ENCODE peak calls at places on chromosomes 6 and 20, in ten cellular contexts. K is breast epithelium; J is left ventricle myocardium inferior; Q is CD8-positive, alpha-beta T cell; R is pancreas; I is endodermal cell; O is heart left ventricle; P is kidney; W is thyroid gland; V is ovary. G is an unnamed sample. For H3K9me3, the result is how much of the 10 kb centered on the place peaks cover.

GRCh38 chr6:116529466-116529969 is 16.0 kb downstream of the TRAPPC3L start:
- DNase-seq in K (no peak), J (no peak), Q (no peak), R (no peak), I (no peak), O (no peak), P (no peak), W (no peak), V (no peak), G (no peak)

GRCh38 chr6:25035451-25036435 is 100.0 kb upstream of the RIPOR2 start:
- DNase-seq in K (no peak), J (no peak), Q (no peak), R (no peak), I (peak), O (no peak), P (no peak), W (no peak), V (no peak), G (no peak)

GRCh38 chr20:10898555-10898954 is 224.8 kb upstream of the JAG1 start:
- DNase-seq in K (no peak), J (no peak), Q (no peak), R (no peak), I (no peak), O (no peak), P (no peak), W (no peak), V (no peak), G (no peak)

GRCh38 chr6:39003072-39003471 is 45.5 kb upstream of the GLP1R start:
- DNase-seq in K (no peak), J (no peak), Q (no peak), R (no peak), I (peak), O (no peak), P (no peak), W (no peak), V (no peak), G (no peak)

GRCh38 chr6:68364276-68364785 is 270.8 kb upstream of the ADGRB3 start:
- DNase-seq in K (no peak), J (no peak), Q (no peak), R (no peak), I (no peak), O (no peak), P (no peak), W (no peak), V (no peak), G (no peak)

GRCh38 chr6:122722746-122723145 is 56.8 kb upstream of the FABP7 start:
- DNase-seq in K (no peak), J (no peak), Q (no peak), R (no peak), I (no peak), O (no peak), P (no peak), W (no peak), V (no peak), G (no peak)

GRCh38 chr6:163416640-163417253 is 2.2 kb downstream of the QKI start:
- DNase-seq in K (no peak), J (no peak), Q (peak), R (peak), I (peak), O (no peak), P (no peak), W (peak), V (peak), G (peak)

GRCh38 chr6:163415176-163415619 is 680 bp downstream of the QKI start:
- DNase-seq in K (no peak), J (no peak), Q (peak), R (peak), I (peak), O (no peak), P (peak), W (peak), V (peak), G (no peak)

GRCh38 chr20:45963059-45964011 is 8.7 kb downstream of the ZNF335 start:
- DNase-seq in K (no peak), J (no peak), Q (no peak), R (peak), I (peak), O (no peak), P (peak), W (no peak), V (no peak), G (no peak)

GRCh38 chr20:672975-673604 is 2.5 kb downstream of the SCRT2 start:
- DNase-seq in K (no peak), J (no peak), Q (no peak), R (no peak), I (peak), O (no peak), P (no peak), W (no peak), V (no peak), G (no peak)

GRCh38 chr6:72952808-72953630 is 272.3 kb downstream of the KHDC1L start:
- DNase-seq in K (no peak), J (no peak), Q (no peak), R (no peak), I (no peak), O (no peak), P (no peak), W (no peak), V (no peak), G (no peak)

GRCh38 chr6:135118142-135118730 is 62.9 kb upstream of the MYB start:
- DNase-seq in K (no peak), J (no peak), Q (no peak), R (no peak), I (no peak), O (no peak), P (no peak), W (no peak), V (no peak), G (no peak)

GRCh38 chr20:34331838-34332237 is 28.7 kb upstream of the AHCY start:
- DNase-seq in K (no peak), J (no peak), Q (no peak), R (no peak), I (peak), O (no peak), P (no peak), W (no peak), V (no peak), G (no peak)

GRCh38 chr6:18280084-18280483 is 15.8 kb upstream of the DEK start:
- DNase-seq in K (no peak), J (no peak), Q (no peak), R (no peak), I (no peak), O (no peak), P (no peak), W (peak), V (no peak), G (no peak)

GRCh38 chr20:52749020-52749419 is 223.1 kb upstream of the TSHZ2 start:
- DNase-seq in K (no peak), J (no peak), Q (no peak), R (no peak), I (no peak), O (no peak), P (no peak), W (no peak), V (no peak), G (no peak)

GRCh38 chr6:88669475-88669874 is 293.9 kb downstream of the RNGTT start:
- DNase-seq in K (no peak), J (no peak), Q (no peak), R (no peak), I (no peak), O (no peak), P (no peak), W (no peak), V (no peak), G (no peak)

GRCh38 chr6:148831064-148831463 is 84.2 kb downstream of the UST start:
- DNase-seq in K (no peak), J (no peak), Q (peak), R (no peak), I (no peak), O (no peak), P (no peak), W (no peak), V (no peak), G (no peak)

GRCh38 chr6:2962636-2963035 is 8.7 kb downstream of the SERPINB6 start:
- DNase-seq in K (no peak), J (no peak), Q (no peak), R (no peak), I (no peak), O (no peak), P (no peak), W (no peak), V (no peak), G (no peak)

GRCh38 chr6:136952714-136953260 is 30.7 kb downstream of the SLC35D3 start:
- DNase-seq in K (no peak), J (no peak), Q (no peak), R (no peak), I (no peak), O (no peak), P (no peak), W (no peak), V (no peak), G (no peak)

GRCh38 chr6:2522521-2522920 is 228.2 kb downstream of the MYLK4 start:
- DNase-seq in K (no peak), J (no peak), Q (no peak), R (no peak), I (no peak), O (no peak), P (no peak), W (no peak), V (no peak), G (no peak)

GRCh38 chr20:19947611-19948264 is 69.4 kb upstream of the NAA20 start:
- DNase-seq in K (no peak), J (no peak), Q (no peak), R (peak), I (peak), O (no peak), P (no peak), W (no peak), V (no peak), G (no peak)

GRCh38 chr6:161151660-161152526 is 122.0 kb downstream of the AGPAT4 start:
- DNase-seq in K (no peak), J (no peak), Q (no peak), R (no peak), I (no peak), O (no peak), P (no peak), W (no peak), V (no peak), G (no peak)

GRCh38 chr6:101462576-101462975 is 69.1 kb downstream of the GRIK2 start:
- DNase-seq in K (no peak), J (no peak), Q (no peak), R (no peak), I (no peak), O (no peak), P (no peak), W (no peak), V (no peak), G (no peak)

GRCh38 chr20:56875052-56875663 is 246.1 kb downstream of the TFAP2C start:
- DNase-seq in K (no peak), J (no peak), Q (no peak), R (peak), I (peak), O (no peak), P (no peak), W (peak), V (no peak), G (no peak)

GRCh38 chr6:73521351-73522254 is 771 bp upstream of the EEF1A1 start:
- DNase-seq in K (no peak), J (peak), Q (peak), R (no peak), I (no peak), O (no peak), P (peak), W (no peak), V (peak), G (no peak)

GRCh38 chr6:157631388-157631787 is 191.7 kb upstream of the SNX9 start:
- DNase-seq in K (no peak), J (no peak), Q (no peak), R (no peak), I (no peak), O (no peak), P (no peak), W (no peak), V (no peak), G (no peak)

GRCh38 chr6:74657033-74657432 is 548.8 kb downstream of the COL12A1 start:
- DNase-seq in K (no peak), J (no peak), Q (no peak), R (no peak), I (no peak), O (no peak), P (no peak), W (no peak), V (no peak), G (no peak)

GRCh38 chr6:87671555-87672029 is 30.4 kb downstream of the AKIRIN2 start:
- DNase-seq in K (no peak), J (no peak), Q (no peak), R (no peak), I (no peak), O (no peak), P (no peak), W (no peak), V (no peak), G (no peak)

GRCh38 chr20:3980260-3981131 is 34.9 kb downstream of the RNF24 start:
- DNase-seq in K (no peak), J (peak), Q (peak), R (no peak), I (no peak), O (no peak), P (no peak), W (no peak), V (peak), G (no peak)

GRCh38 chr6:100209323-100210137 is 215.5 kb upstream of the MCHR2 start:
- DNase-seq in K (no peak), J (no peak), Q (no peak), R (no peak), I (no peak), O (no peak), P (no peak), W (no peak), V (no peak), G (no peak)

GRCh38 chr6:34982424-34982852 is 93.4 kb downstream of the ANKS1A start:
- DNase-seq in K (no peak), J (no peak), Q (no peak), R (no peak), I (no peak), O (no peak), P (no peak), W (peak), V (no peak), G (no peak)

GRCh38 chr6:133887478-133887877 is 1.4 kb upstream of the TCF21 start:
- DNase-seq in K (no peak), J (no peak), Q (no peak), R (no peak), I (no peak), O (no peak), P (no peak), W (no peak), V (no peak), G (no peak)

GRCh38 chr6:133890941-133891813 is 2.3 kb downstream of the TCF21 start:
- DNase-seq in K (no peak), J (peak), Q (no peak), R (no peak), I (peak), O (no peak), P (peak), W (peak), V (peak), G (no peak)

GRCh38 chr6:133888931-133889556 is at the start of gene TCF21:
- DNase-seq in K (no peak), J (peak), Q (no peak), R (no peak), I (peak), O (peak), P (peak), W (no peak), V (peak), G (no peak)

GRCh38 chr6:133891814-133892443 is 3.0 kb downstream of the TCF21 start:
- DNase-seq in K (no peak), J (no peak), Q (no peak), R (no peak), I (no peak), O (no peak), P (no peak), W (no peak), V (no peak), G (no peak)

GRCh38 chr6:133889557-133890301 is 816 bp downstream of the TCF21 start:
- DNase-seq in K (no peak), J (peak), Q (no peak), R (no peak), I (peak), O (peak), P (peak), W (no peak), V (peak), G (no peak)
- H3K27ac ChIP-seq in K (no peak), J (peak), Q (no peak), R (no peak), I (no peak), O (peak), P (peak), W (no peak), V (peak), G (peak)

DNA sequence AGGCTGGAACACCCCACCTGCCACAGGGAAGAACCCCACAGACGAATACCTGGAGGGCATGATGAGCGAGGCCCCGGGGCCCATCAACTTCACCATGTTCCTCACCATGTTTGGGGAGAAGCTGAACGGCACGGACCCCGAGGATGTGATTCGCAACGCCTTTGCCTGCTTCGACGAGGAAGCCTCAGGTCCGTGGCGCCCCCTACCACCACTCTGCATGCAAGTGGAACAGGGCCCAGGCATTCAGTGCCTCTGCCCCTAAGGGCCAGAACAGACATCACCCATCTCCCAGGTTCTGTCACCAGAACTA is 6.6 kb downstream of the MYL9 start:
- DNase-seq in K (no peak), J (no peak), Q (no peak), R (no peak), I (peak), O (no peak), P (peak), W (no peak), V (peak), G (no peak)
- TF ChIP-seq CTCF in K (no peak), J (no peak), Q (no peak), R (no peak), I (peak), O (no peak), P (no peak), W (no peak), V (no peak), G (no peak)

DNA sequence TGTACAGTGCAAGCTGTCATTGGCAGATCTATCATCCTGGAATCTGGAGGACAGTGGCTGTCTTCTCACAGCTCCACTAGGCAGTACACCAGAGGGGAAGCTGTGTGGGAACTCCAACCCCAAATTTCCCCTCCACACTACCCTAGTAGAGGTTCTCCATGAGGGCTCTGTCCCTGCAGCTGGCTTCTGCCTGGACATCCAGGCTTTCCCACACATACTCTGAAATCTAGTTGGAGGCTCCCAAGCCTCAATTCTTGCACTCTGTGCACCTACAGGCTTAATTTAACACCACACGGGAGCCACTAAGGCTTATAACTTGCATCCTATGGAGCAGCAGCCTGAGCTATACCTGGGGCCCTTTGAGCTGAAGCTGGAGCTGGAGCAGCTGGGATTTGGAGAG is 43.0 kb upstream of the TRIM39 start:
- DNase-seq in K (no peak), J (no peak), Q (no peak), R (no peak), I (no peak), O (no peak), P (no peak), W (no peak), V (no peak), G (no peak)
- H3K9me3 ChIP-seq in K (half or more), J (half or more), Q (under half), R (under half), I (half or more), O (half or more), P (half or more), W (under half), V (under half), G (under half)

DNA sequence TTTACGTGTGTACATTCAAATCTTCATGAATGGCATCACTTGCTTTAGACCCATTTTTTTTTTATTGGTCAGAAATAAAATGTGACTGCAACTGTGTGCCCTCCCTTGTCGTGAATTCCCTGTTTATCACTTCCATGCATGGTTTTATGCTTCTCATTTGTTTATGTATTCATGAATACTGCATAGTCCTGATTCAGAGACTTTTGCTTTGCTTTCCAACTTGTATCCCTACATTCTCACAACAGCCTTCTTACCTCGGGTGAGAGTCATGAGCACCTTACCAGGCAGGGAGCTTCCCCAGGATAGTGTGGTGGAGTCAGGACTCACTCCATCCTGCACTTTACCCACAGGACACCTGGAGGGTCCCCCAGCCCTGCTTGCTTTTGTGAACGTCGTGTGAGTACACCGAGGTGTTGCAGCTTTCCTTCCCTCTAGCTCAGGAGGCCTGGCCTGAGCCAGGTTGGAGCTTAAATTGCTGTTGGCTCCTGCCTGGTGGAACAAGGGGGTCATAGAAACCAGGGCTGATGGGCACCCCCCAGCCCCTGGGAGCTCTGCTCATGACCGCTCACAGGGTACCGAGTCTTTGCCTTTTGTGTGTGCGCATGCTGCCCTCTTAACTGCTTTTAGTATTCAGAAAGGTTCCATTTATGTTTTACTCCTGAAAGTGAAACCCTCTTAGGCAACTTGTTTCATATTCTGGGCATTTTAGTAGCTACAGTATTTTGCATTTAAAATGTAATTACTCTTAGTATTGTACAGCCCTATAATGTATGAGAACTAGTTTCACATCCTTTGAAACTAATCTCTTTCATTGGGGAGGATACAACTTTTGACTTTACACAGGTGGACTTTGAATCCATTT is 66.0 kb downstream of the CDS2 start:
- DNase-seq in K (no peak), J (no peak), Q (no peak), R (no peak), I (no peak), O (no peak), P (no peak), W (no peak), V (no peak), G (no peak)
- H3K27ac ChIP-seq in K (no peak), J (peak), Q (no peak), R (no peak), I (no peak), O (no peak), P (no peak), W (no peak), V (no peak), G (no peak)

GRCh38 chr6:169640347-169640972 is 61.4 kb downstream of the WDR27 start:
- DNase-seq in K (no peak), J (no peak), Q (no peak), R (no peak), I (no peak), O (no peak), P (no peak), W (no peak), V (no peak), G (no peak)
- TF ChIP-seq CTCF in K (no peak), J (no peak), Q (no peak), R (no peak), I (no peak), O (no peak), P (no peak), W (no peak), V (no peak), G (no peak)

GRCh38 chr20:8755340-8756118 is 313.4 kb upstream of the PLCB4 start:
- DNase-seq in K (no peak), J (no peak), Q (no peak), R (no peak), I (no peak), O (no peak), P (no peak), W (no peak), V (no peak), G (no peak)

GRCh38 chr20:8757146-8757545 is 311.7 kb upstream of the PLCB4 start:
- DNase-seq in K (no peak), J (no peak), Q (no peak), R (no peak), I (no peak), O (no peak), P (no peak), W (no peak), V (no peak), G (no peak)

GRCh38 chr20:8756410-8756809 is 312.5 kb upstream of the PLCB4 start:
- DNase-seq in K (no peak), J (no peak), Q (no peak), R (no peak), I (no peak), O (peak), P (no peak), W (peak), V (no peak), G (no peak)
- H3K9me3 ChIP-seq in K (under half), J (under half), Q (under half), R (under half), I (under half), O (under half), P (under half), W (under half), V (under half), G (under half)